ENCODE peak calls at places on chromosome 2, in nine cellular contexts. L, P, A, R, O, Z, D, V and G are unnamed samples.

GRCh38 chr2:41207578-41207977 is 755.7 kb upstream of the SLC8A1 start:
- DNase-seq in L (no peak), P (no peak), A (no peak), R (no peak), O (no peak), Z (no peak), D (no peak), V (no peak), G (no peak)

GRCh38 chr2:113077921-113078320 is 10.2 kb downstream of the IL1F10 start:
- DNase-seq in L (no peak), P (no peak), A (no peak), R (no peak), O (no peak), Z (no peak), D (no peak), V (no peak), G (no peak)

GRCh38 chr2:201971516-201972228 is 62.0 kb upstream of the FZD7 start:
- DNase-seq in L (peak; percentile 68), P (no peak), A (peak; percentile 51), R (no peak), O (no peak), Z (no peak), D (no peak), V (no peak), G (no peak)

GRCh38 chr2:69053416-69053965 is 40.5 kb downstream of the ANTXR1 start:
- DNase-seq in L (no peak), P (no peak), A (peak; percentile 25), R (no peak), O (no peak), Z (no peak), D (no peak), V (no peak), G (no peak)

GRCh38 chr2:200000444-200001163 is 45.2 kb downstream of the MAIP1 start:
- DNase-seq in L (no peak), P (no peak), A (no peak), R (no peak), O (no peak), Z (no peak), D (no peak), V (no peak), G (no peak)

GRCh38 chr2:8673381-8673780 is 8.5 kb upstream of the ID2 start:
- DNase-seq in L (no peak), P (no peak), A (no peak), R (no peak), O (no peak), Z (no peak), D (no peak), V (no peak), G (no peak)

GRCh38 chr2:23788100-23788499 is 138.8 kb downstream of the ATAD2B start:
- DNase-seq in L (no peak), P (no peak), A (no peak), R (no peak), O (peak; percentile 18), Z (no peak), D (no peak), V (peak; percentile 17), G (no peak)

GRCh38 chr2:134722728-134723127 is 3.9 kb upstream of the TMEM163 start:
- DNase-seq in L (no peak), P (no peak), A (no peak), R (no peak), O (no peak), Z (no peak), D (no peak), V (no peak), G (peak; percentile 37)

GRCh38 chr2:11559786-11560155 is 25.9 kb downstream of the GREB1 start:
- DNase-seq in L (no peak), P (peak; percentile 5), A (no peak), R (no peak), O (no peak), Z (no peak), D (no peak), V (no peak), G (no peak)

GRCh38 chr2:161990741-161991140 is 83.3 kb downstream of the DPP4 start:
- DNase-seq in L (peak; percentile 82), P (no peak), A (peak; percentile 81), R (no peak), O (no peak), Z (no peak), D (no peak), V (no peak), G (no peak)

GRCh38 chr2:153595939-153596338 is 117.4 kb upstream of the RPRM start:
- DNase-seq in L (no peak), P (no peak), A (peak; percentile 58), R (no peak), O (no peak), Z (no peak), D (no peak), V (no peak), G (no peak)

DNA sequence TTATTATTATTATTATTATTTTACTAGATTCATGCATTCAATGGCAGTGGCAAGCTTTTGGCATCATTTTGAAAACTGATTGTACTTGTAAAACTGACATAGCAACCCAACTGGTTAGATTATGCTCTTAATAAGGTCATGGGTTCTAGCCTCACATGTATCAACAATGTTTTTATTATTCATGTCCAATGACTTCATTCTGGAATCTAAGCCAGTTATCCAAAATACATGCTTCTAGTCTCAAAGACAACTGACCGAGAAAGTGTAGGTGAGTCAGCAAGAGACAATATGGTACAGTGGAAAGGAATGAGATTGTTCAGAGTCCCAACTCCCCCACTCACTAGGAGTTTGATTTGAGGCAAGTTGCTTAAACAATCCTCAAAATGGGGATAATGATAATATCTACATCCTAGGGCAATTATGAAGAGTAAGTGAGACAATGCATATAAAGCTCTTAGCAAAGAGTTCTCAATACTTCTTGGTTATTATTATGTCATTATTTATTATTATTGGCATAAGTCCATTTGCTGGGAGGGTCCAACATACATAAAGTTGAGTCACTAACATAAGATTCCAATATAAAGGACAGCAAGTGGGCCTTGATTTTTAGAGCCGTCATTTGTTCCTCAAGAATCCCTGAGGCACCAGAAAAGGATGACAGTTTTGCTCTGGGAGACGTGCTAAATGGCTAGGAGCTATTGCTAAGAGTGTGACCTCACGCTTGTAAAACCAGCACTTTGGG is 99.4 kb downstream of the NEB start:
- DNase-seq in L (no peak), P (no peak), A (no peak), R (no peak), O (no peak), Z (no peak), D (no peak), V (no peak), G (no peak)
- TF ChIP-seq CTCF in L (no peak), P (no peak), A (no peak), R (no peak), O (no peak), Z (no peak), D (no peak), V (no peak), G (no peak)

GRCh38 chr2:56108806-56109205 is 75.0 kb upstream of the CCDC85A start:
- DNase-seq in L (no peak), P (no peak), A (no peak), R (no peak), O (no peak), Z (no peak), D (no peak), V (no peak), G (no peak)
- TF ChIP-seq CTCF in L (no peak), P (no peak), A (peak; percentile 5), R (peak; percentile 35), O (no peak), Z (peak; percentile 32), D (no peak), V (no peak), G (no peak)

GRCh38 chr2:105788670-105789290 is 44.1 kb downstream of the NCK2 start:
- DNase-seq in L (no peak), P (no peak), A (no peak), R (no peak), O (no peak), Z (no peak), D (no peak), V (no peak), G (no peak)

GRCh38 chr2:105785095-105785847 is 40.6 kb downstream of the NCK2 start:
- DNase-seq in L (no peak), P (no peak), A (no peak), R (no peak), O (no peak), Z (no peak), D (no peak), V (no peak), G (no peak)

GRCh38 chr2:105786231-105787230 is 41.8 kb downstream of the NCK2 start:
- DNase-seq in L (no peak), P (no peak), A (no peak), R (no peak), O (no peak), Z (no peak), D (no peak), V (no peak), G (no peak)

GRCh38 chr2:105789745-105790466 is 45.2 kb downstream of the NCK2 start:
- DNase-seq in L (no peak), P (peak; percentile 49), A (peak; percentile 63), R (no peak), O (peak; percentile 49), Z (no peak), D (no peak), V (peak; percentile 45), G (no peak)

DNA sequence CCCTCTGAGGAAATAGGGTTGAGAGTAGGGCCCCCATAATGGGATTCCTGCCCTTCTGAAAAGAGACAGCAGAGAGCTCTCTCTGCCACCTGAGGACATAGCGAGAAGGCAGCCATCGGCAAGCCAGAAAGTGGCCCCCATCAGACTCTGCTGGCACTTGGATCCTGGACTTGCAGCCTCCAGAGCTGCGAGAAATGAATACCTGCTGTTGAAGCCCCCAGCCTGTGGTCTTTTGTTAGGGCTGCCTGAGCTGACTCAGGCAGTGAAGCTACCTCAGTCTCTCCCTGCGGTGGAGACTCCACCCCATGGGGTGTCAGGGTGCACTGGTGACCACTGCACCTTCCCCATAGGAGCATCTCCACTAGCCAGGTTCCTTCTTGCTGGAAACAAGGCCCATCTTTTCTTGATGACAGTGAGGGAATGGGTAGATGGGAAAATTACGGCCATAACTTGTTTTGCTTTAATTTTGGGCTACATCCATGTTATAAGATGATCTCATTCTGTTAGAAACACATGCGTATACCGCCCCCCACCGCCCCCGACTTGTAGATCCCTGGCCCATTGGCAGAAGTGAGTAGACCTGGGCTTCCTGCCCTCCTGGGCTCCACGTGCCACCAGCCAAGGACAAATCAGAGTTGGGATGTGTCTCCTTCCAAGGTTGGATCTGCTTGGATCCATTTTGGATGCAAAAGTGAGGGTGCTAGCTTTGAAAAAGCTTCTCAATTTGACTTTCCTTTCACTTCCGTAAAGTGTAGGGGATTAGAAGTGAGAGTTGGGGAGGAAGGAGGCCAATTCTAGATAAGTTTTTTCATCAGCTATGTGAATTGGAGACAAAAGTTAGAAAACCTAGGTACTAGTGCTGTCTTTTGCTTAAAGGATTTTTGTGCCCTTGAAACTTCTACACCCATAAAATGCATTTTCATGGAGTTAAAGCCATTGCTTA is 42.9 kb downstream of the NCK2 start:
- DNase-seq in L (no peak), P (no peak), A (no peak), R (no peak), O (no peak), Z (no peak), D (peak; percentile 50), V (no peak), G (no peak)
- TF ChIP-seq CTCF in L (no peak), P (no peak), A (no peak), R (no peak), O (no peak), Z (no peak), D (no peak), V (no peak), G (no peak)

DNA sequence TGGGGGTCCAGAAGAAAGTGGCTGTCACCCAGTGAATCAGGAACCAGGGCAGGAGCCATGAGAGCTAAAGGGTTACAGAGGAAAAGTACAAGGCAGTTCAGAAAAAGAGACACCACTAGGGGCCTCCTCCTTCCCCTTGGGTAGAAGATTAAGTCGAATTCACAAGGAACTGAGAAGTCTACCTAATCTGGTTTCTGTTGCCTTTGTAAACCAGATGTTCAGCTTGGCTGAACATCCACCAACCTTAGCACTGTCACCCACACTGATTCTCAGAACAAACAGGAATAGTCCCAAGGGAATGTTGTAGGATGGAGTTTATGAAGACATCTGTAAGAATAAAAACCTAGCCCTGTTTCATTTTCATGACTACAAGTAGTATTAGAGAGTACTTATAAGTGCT is 90.4 kb upstream of the NOSTRIN start:
- DNase-seq in L (no peak), P (no peak), A (no peak), R (no peak), O (peak; percentile 53), Z (no peak), D (no peak), V (peak; percentile 59), G (no peak)
- TF ChIP-seq CTCF in L (peak; percentile 9), P (no peak), A (peak; percentile 1), R (no peak), O (no peak), Z (no peak), D (no peak), V (peak; percentile 43), G (no peak)